ENCODE peak calls at places on chromosomes 7 and 10, in eight cellular contexts. C, T, L, F, N, D, S and J are unnamed samples.

GRCh38 chr10:59580257-59580863 is 129.3 kb downstream of the SLC16A9 start:
- DNase-seq in C (peak), T (no peak), L (no peak), F (no peak), N (no peak), D (no peak), S (no peak), J (peak)

GRCh38 chr10:100516847-100517246 is 2.8 kb downstream of the SEC31B start:
- DNase-seq in C (no peak), T (no peak), L (no peak), F (no peak), N (no peak), D (no peak), S (no peak), J (peak)

GRCh38 chr7:24741691-24742639 is 15.3 kb downstream of the GSDME start:
- DNase-seq in C (no peak), T (no peak), L (no peak), F (no peak), N (no peak), D (peak), S (no peak), J (peak)

GRCh38 chr7:123022576-123022975 is 27.1 kb upstream of the TAS2R16 start:
- DNase-seq in C (no peak), T (no peak), L (no peak), F (no peak), N (no peak), D (peak), S (no peak), J (no peak)

GRCh38 chr7:128740996-128741395 is 1.8 kb downstream of the CALU start:
- DNase-seq in C (no peak), T (no peak), L (no peak), F (no peak), N (no peak), D (no peak), S (peak), J (no peak)

GRCh38 chr7:159027091-159027802 is 117.4 kb downstream of the VIPR2 start:
- DNase-seq in C (no peak), T (no peak), L (no peak), F (no peak), N (peak), D (no peak), S (no peak), J (no peak)

GRCh38 chr7:159152816-159153215 is 8.1 kb upstream of the VIPR2 start:
- DNase-seq in C (no peak), T (no peak), L (no peak), F (no peak), N (no peak), D (no peak), S (no peak), J (no peak)

GRCh38 chr10:130138479-130138866 is 2.3 kb downstream of the GLRX3 start:
- DNase-seq in C (no peak), T (no peak), L (no peak), F (no peak), N (no peak), D (no peak), S (no peak), J (peak)